ENCODE peak calls at places on chromosome 17, in four cellular contexts. M is HuH-7, C is iris pigment epithelial cell, I is psoas muscle. B is an unnamed sample.

GRCh38 chr17:62757518-62757951 is 50.6 kb downstream of the MARCHF10 start:
- DNase-seq in C (no peak), M (no peak), I (no peak), B (no peak)

GRCh38 chr17:75323043-75323591 is 33.9 kb upstream of the SLC25A19 start:
- DNase-seq in C (peak; percentile 82), M (peak; percentile 64), I (peak; percentile 81), B (peak; percentile 80)

GRCh38 chr17:79905832-79906231 is 66.6 kb upstream of the CBX4 start:
- DNase-seq in I (no peak), M (peak; percentile 74), C (peak; percentile 27), B (peak; percentile 18)

GRCh38 chr17:45115871-45116270 is 16.4 kb downstream of the PLCD3 start:
- DNase-seq in C (no peak), I (peak; percentile 7), M (no peak), B (no peak)

GRCh38 chr17:4584835-4585187 is 482 bp downstream of the SMTNL2 start:
- DNase-seq in I (no peak), C (no peak), M (no peak), B (no peak)

GRCh38 chr17:390025-390424 is 37.4 kb upstream of the RPH3AL start:
- DNase-seq in I (no peak), M (no peak), C (no peak), B (no peak)

GRCh38 chr17:8997994-8998628 is 23.2 kb upstream of the NTN1 start:
- DNase-seq in M (peak; percentile 64), I (peak; percentile 44), C (peak; percentile 55), B (peak; percentile 39)

GRCh38 chr17:50219345-50219744 is 17.9 kb upstream of the COL1A1 start:
- DNase-seq in M (no peak), I (no peak), C (peak; percentile 93), B (peak; percentile 90)

GRCh38 chr17:43908111-43908721 is 880 bp upstream of the MPP2 start:
- DNase-seq in C (peak; percentile 57), I (peak; percentile 62), M (peak; percentile 82), B (peak; percentile 47)

GRCh38 chr17:41697122-41697962 is 8.7 kb downstream of the EIF1 start:
- DNase-seq in C (peak; percentile 56), M (peak; percentile 56), I (peak; percentile 73), B (no peak)

GRCh38 chr17:77666881-77667395 is 291.6 kb upstream of the TNRC6C start:
- DNase-seq in M (no peak), I (no peak), C (no peak), B (no peak)

GRCh38 chr17:66715745-66716156 is 119.2 kb upstream of the CACNG5 start:
- DNase-seq in I (no peak), C (peak; percentile 67), M (peak; percentile 69), B (peak; percentile 77)

GRCh38 chr17:3865166-3865565 is 19.1 kb upstream of the NCBP3 start:
- DNase-seq in I (peak; percentile 46), C (peak; percentile 54), M (no peak), B (peak; percentile 13)

GRCh38 chr17:53724726-53725125 is 98.0 kb upstream of the KIF2B start:
- DNase-seq in I (no peak), M (no peak), C (no peak), B (no peak)

GRCh38 chr17:49239963-49240362 is 9.4 kb upstream of the PHOSPHO1 start:
- DNase-seq in M (no peak), C (no peak), I (no peak), B (no peak)

GRCh38 chr17:48068491-48068961 is 20.4 kb downstream of the NFE2L1 start:
- DNase-seq in M (no peak), I (no peak), C (peak; percentile 48), B (no peak)

GRCh38 chr17:19578545-19578944 is 44.9 kb downstream of the SLC47A1 start:
- DNase-seq in C (no peak), I (no peak), M (no peak), B (peak; percentile 40)

GRCh38 chr17:72116692-72117469 is 3.9 kb upstream of the SOX9 start:
- DNase-seq in I (no peak), M (no peak), C (peak; percentile 38), B (no peak)

GRCh38 chr17:57955183-57955952 is at the start of gene CUEDC1:
- DNase-seq in I (peak; percentile 86), M (peak; percentile 78), C (peak; percentile 62), B (no peak)